ENCODE peak calls at places on chromosomes 5 and 9, in ten cellular contexts. One of them, this sample, is unnamed.

GRCh38 chr5:1568201-1568979 is 44.6 kb upstream of the LPCAT1 start:
- DNase-seq in stomach: no peak
- DNase-seq in NCI-H2171: no peak
- DNase-seq in stimulated activated CD8-positive, alpha-beta memory T cell treated with anti-CD3 and anti-CD28 coated beads, Interleukin-2, amount 100 ng/mL, for 48 hours: no peak
- DNase-seq in AG10803: peak
- DNase-seq in germinal center: no peak
- DNase-seq in NCI-H2081 treated with DMSO at 0.1 percent for 48 hours: no peak
- DNase-seq in HCEC 1CT: peak
- DNase-seq in small intestine: peak
- DNase-seq in T1000: no peak
- DNase-seq in this sample: peak

GRCh38 chr9:136546697-136547481 is 1.0 kb upstream of the NOTCH1 start:
- DNase-seq in stomach: peak
- DNase-seq in NCI-H2171: peak
- DNase-seq in stimulated activated CD8-positive, alpha-beta memory T cell treated with anti-CD3 and anti-CD28 coated beads, Interleukin-2, amount 100 ng/mL, for 48 hours: peak
- DNase-seq in AG10803: peak
- DNase-seq in germinal center: peak
- DNase-seq in NCI-H2081 treated with DMSO at 0.1 percent for 48 hours: no peak
- DNase-seq in HCEC 1CT: peak
- DNase-seq in small intestine: peak
- DNase-seq in T1000: peak
- DNase-seq in this sample: peak

GRCh38 chr5:38660194-38660668 is 103.8 kb upstream of the LIFR start:
- DNase-seq in stomach: no peak
- DNase-seq in NCI-H2171: peak
- DNase-seq in stimulated activated CD8-positive, alpha-beta memory T cell treated with anti-CD3 and anti-CD28 coated beads, Interleukin-2, amount 100 ng/mL, for 48 hours: no peak
- DNase-seq in AG10803: no peak
- DNase-seq in germinal center: no peak
- DNase-seq in NCI-H2081 treated with DMSO at 0.1 percent for 48 hours: peak
- DNase-seq in HCEC 1CT: no peak
- DNase-seq in small intestine: no peak
- DNase-seq in T1000: no peak
- DNase-seq in this sample: peak

GRCh38 chr5:139817362-139817761 is 21.8 kb downstream of the PSD2 start:
- DNase-seq in stomach: no peak
- DNase-seq in NCI-H2171: no peak
- DNase-seq in stimulated activated CD8-positive, alpha-beta memory T cell treated with anti-CD3 and anti-CD28 coated beads, Interleukin-2, amount 100 ng/mL, for 48 hours: no peak
- DNase-seq in AG10803: no peak
- DNase-seq in germinal center: no peak
- DNase-seq in NCI-H2081 treated with DMSO at 0.1 percent for 48 hours: no peak
- DNase-seq in HCEC 1CT: no peak
- DNase-seq in small intestine: no peak
- DNase-seq in T1000: no peak
- DNase-seq in this sample: no peak

GRCh38 chr5:180818275-180818674 is 15.7 kb upstream of the MGAT1 start:
- DNase-seq in stomach: no peak
- DNase-seq in NCI-H2171: no peak
- DNase-seq in stimulated activated CD8-positive, alpha-beta memory T cell treated with anti-CD3 and anti-CD28 coated beads, Interleukin-2, amount 100 ng/mL, for 48 hours: no peak
- DNase-seq in AG10803: no peak
- DNase-seq in germinal center: no peak
- DNase-seq in NCI-H2081 treated with DMSO at 0.1 percent for 48 hours: no peak
- DNase-seq in HCEC 1CT: no peak
- DNase-seq in small intestine: no peak
- DNase-seq in T1000: no peak
- DNase-seq in this sample: no peak

GRCh38 chr5:61162832-61163567 is 732 bp upstream of the SMIM15 start:
- DNase-seq in stomach: no peak
- DNase-seq in NCI-H2171: no peak
- DNase-seq in stimulated activated CD8-positive, alpha-beta memory T cell treated with anti-CD3 and anti-CD28 coated beads, Interleukin-2, amount 100 ng/mL, for 48 hours: no peak
- DNase-seq in AG10803: peak
- DNase-seq in germinal center: no peak
- DNase-seq in NCI-H2081 treated with DMSO at 0.1 percent for 48 hours: no peak
- DNase-seq in HCEC 1CT: peak
- DNase-seq in small intestine: peak
- DNase-seq in T1000: peak
- DNase-seq in this sample: no peak

GRCh38 chr9:29556317-29556716 is 1983.0 kb upstream of the C9orf72 start:
- DNase-seq in stomach: no peak
- DNase-seq in NCI-H2171: no peak
- DNase-seq in stimulated activated CD8-positive, alpha-beta memory T cell treated with anti-CD3 and anti-CD28 coated beads, Interleukin-2, amount 100 ng/mL, for 48 hours: no peak
- DNase-seq in AG10803: no peak
- DNase-seq in germinal center: no peak
- DNase-seq in NCI-H2081 treated with DMSO at 0.1 percent for 48 hours: no peak
- DNase-seq in HCEC 1CT: no peak
- DNase-seq in small intestine: no peak
- DNase-seq in T1000: peak
- DNase-seq in this sample: no peak

GRCh38 chr5:1666812-1667588 is 132.6 kb downstream of the MRPL36 start:
- DNase-seq in stomach: peak
- DNase-seq in NCI-H2171: peak
- DNase-seq in stimulated activated CD8-positive, alpha-beta memory T cell treated with anti-CD3 and anti-CD28 coated beads, Interleukin-2, amount 100 ng/mL, for 48 hours: peak
- DNase-seq in AG10803: no peak
- DNase-seq in germinal center: peak
- DNase-seq in NCI-H2081 treated with DMSO at 0.1 percent for 48 hours: no peak
- DNase-seq in HCEC 1CT: no peak
- DNase-seq in small intestine: no peak
- DNase-seq in T1000: no peak
- DNase-seq in this sample: no peak

GRCh38 chr5:110611817-110612216 is 114.7 kb downstream of the TMEM232 start:
- DNase-seq in stomach: no peak
- DNase-seq in NCI-H2171: no peak
- DNase-seq in stimulated activated CD8-positive, alpha-beta memory T cell treated with anti-CD3 and anti-CD28 coated beads, Interleukin-2, amount 100 ng/mL, for 48 hours: no peak
- DNase-seq in AG10803: no peak
- DNase-seq in germinal center: no peak
- DNase-seq in NCI-H2081 treated with DMSO at 0.1 percent for 48 hours: no peak
- DNase-seq in HCEC 1CT: no peak
- DNase-seq in small intestine: no peak
- DNase-seq in T1000: no peak
- DNase-seq in this sample: no peak